ENCODE peak calls at places on chromosomes 2 and 18, in five cellular contexts. Z, N, P, W and O are unnamed samples.

GRCh38 chr2:171136024-171136423 is 24.7 kb downstream of the TLK1 start:
- DNase-seq in Z (no peak), N (no peak), P (no peak), W (no peak), O (no peak)

GRCh38 chr2:43110442-43110871 is 115.9 kb downstream of the ZFP36L2 start:
- DNase-seq in Z (no peak), N (no peak), P (no peak), W (no peak), O (no peak)

GRCh38 chr2:217289153-217289908 is 429.5 kb upstream of the TNP1 start:
- DNase-seq in Z (no peak), N (no peak), P (no peak), W (no peak), O (no peak)

GRCh38 chr18:29912351-29912750 is 1130.2 kb downstream of the DSC3 start:
- DNase-seq in Z (no peak), N (no peak), P (no peak), W (no peak), O (no peak)

GRCh38 chr2:120715941-120716340 is 19.7 kb upstream of the GLI2 start:
- DNase-seq in Z (no peak), N (no peak), P (no peak), W (no peak), O (no peak)

GRCh38 chr2:31333527-31334183 is 80.9 kb downstream of the XDH start:
- DNase-seq in Z (peak; percentile 91), N (peak; percentile 84), P (peak; percentile 29), W (peak; percentile 79), O (peak; percentile 26)

GRCh38 chr2:112033600-112033999 is 21.5 kb upstream of the TMEM87B start:
- DNase-seq in Z (no peak), N (no peak), P (no peak), W (no peak), O (no peak)

GRCh38 chr2:72921088-72921851 is 4.0 kb downstream of the EMX1 start:
- DNase-seq in Z (no peak), N (no peak), P (no peak), W (no peak), O (no peak)

GRCh38 chr2:179532890-179533289 is 268.3 kb upstream of the SESTD1 start:
- DNase-seq in Z (no peak), N (no peak), P (no peak), W (no peak), O (no peak)

GRCh38 chr2:135844285-135844985 is 7.5 kb upstream of the LCT start:
- DNase-seq in Z (no peak), N (no peak), P (no peak), W (no peak), O (no peak)

GRCh38 chr2:108392029-108392428 is 14.3 kb downstream of the SULT1C4 start:
- DNase-seq in Z (no peak), N (no peak), P (no peak), W (no peak), O (no peak)

GRCh38 chr2:238450440-238450861 is 23.7 kb downstream of the ASB1 start:
- DNase-seq in Z (no peak), N (no peak), P (no peak), W (no peak), O (no peak)

GRCh38 chr2:176101862-176102261 is 2.3 kb downstream of the HOXD12 start:
- DNase-seq in Z (no peak), N (no peak), P (no peak), W (no peak), O (no peak)

GRCh38 chr2:11387100-11387390 is 42.6 kb upstream of the ROCK2 start:
- DNase-seq in Z (no peak), N (no peak), P (no peak), W (no peak), O (no peak)

GRCh38 chr2:172339431-172340010 is 87.9 kb upstream of the ITGA6 start:
- DNase-seq in Z (no peak), N (no peak), P (no peak), W (no peak), O (no peak)

GRCh38 chr18:47737198-47737830 is 193.1 kb downstream of the SMAD2 start:
- DNase-seq in Z (no peak), N (no peak), P (no peak), W (no peak), O (no peak)

GRCh38 chr2:207240649-207241048 is 74.9 kb upstream of the KLF7 start:
- DNase-seq in Z (no peak), N (no peak), P (no peak), W (peak; percentile 46), O (no peak)

GRCh38 chr2:9637330-9637729 is 6.5 kb upstream of the YWHAQ start:
- DNase-seq in Z (no peak), N (no peak), P (no peak), W (no peak), O (no peak)

GRCh38 chr18:75497576-75497975 is 70.1 kb upstream of the SMIM21 start:
- DNase-seq in Z (no peak), N (no peak), P (no peak), W (no peak), O (no peak)

GRCh38 chr2:222050981-222051380 is 247.8 kb downstream of the PAX3 start:
- DNase-seq in Z (no peak), N (no peak), P (no peak), W (no peak), O (no peak)

GRCh38 chr2:159904565-159905281 is 106.7 kb upstream of the CD302 start:
- DNase-seq in Z (peak; percentile 15), N (no peak), P (peak; percentile 64), W (peak; percentile 86), O (no peak)

GRCh38 chr18:58316400-58316942 is 272.4 kb downstream of the NEDD4L start:
- DNase-seq in Z (no peak), N (no peak), P (no peak), W (no peak), O (no peak)

GRCh38 chr2:47069628-47070154 is 85.4 kb downstream of the STPG4 start:
- DNase-seq in Z (no peak), N (no peak), P (no peak), W (no peak), O (no peak)

GRCh38 chr18:34659579-34660517 is 50.2 kb upstream of the DTNA start:
- DNase-seq in Z (peak; percentile 84), N (peak; percentile 90), P (no peak), W (no peak), O (peak; percentile 95)

GRCh38 chr2:10542033-10542432 is 93.9 kb upstream of the ODC1 start:
- DNase-seq in Z (no peak), N (no peak), P (no peak), W (no peak), O (no peak)

GRCh38 chr2:239186516-239186915 is 214.3 kb downstream of the HDAC4 start:
- DNase-seq in Z (no peak), N (no peak), P (no peak), W (no peak), O (no peak)

GRCh38 chr2:27795093-27795834 is 23.7 kb downstream of the MRPL33 start:
- DNase-seq in Z (no peak), N (no peak), P (no peak), W (no peak), O (no peak)

GRCh38 chr2:127061377-127062273 is 45.3 kb downstream of the BIN1 start:
- DNase-seq in Z (no peak), N (peak; percentile 36), P (no peak), W (no peak), O (peak; percentile 90)

GRCh38 chr2:126513033-126513432 is 142.9 kb upstream of the GYPC start:
- DNase-seq in Z (no peak), N (no peak), P (no peak), W (no peak), O (no peak)

GRCh38 chr2:113150258-113150601 is 22.8 kb downstream of the IL1RN start:
- DNase-seq in Z (no peak), N (no peak), P (no peak), W (no peak), O (no peak)

GRCh38 chr18:57443716-57444115 is 8.5 kb downstream of the ONECUT2 start:
- DNase-seq in Z (no peak), N (no peak), P (no peak), W (no peak), O (no peak)

GRCh38 chr2:119679846-119680245 is 845 bp downstream of the TMEM177 start:
- DNase-seq in Z (no peak), N (no peak), P (no peak), W (no peak), O (no peak)

GRCh38 chr2:213932-214693 is 49.7 kb downstream of the SH3YL1 start:
- DNase-seq in Z (no peak), N (no peak), P (no peak), W (no peak), O (no peak)

GRCh38 chr2:108632332-108632712 is 87.0 kb upstream of the RANBP2 start:
- DNase-seq in Z (no peak), N (no peak), P (no peak), W (no peak), O (no peak)